ENCODE peak calls at places on chromosomes 7 and 10, in seven cellular contexts. One of them, this sample, is unnamed.

GRCh38 chr7:135923700-135924261 is 53.4 kb downstream of the MTPN start:
- DNase-seq in kidney epithelial cell: peak; percentile 89
- DNase-seq in AG10803: peak; percentile 89
- DNase-seq in stimulated activated CD4-positive, alpha-beta T cell treated with anti-CD3 and anti-CD28 coated beads, Interleukin-12 subunit alpha, Interleukin-12 subunit beta, amount 100 ng/mL, for 48 hours: no peak
- DNase-seq in uterus: no peak
- DNase-seq in HFF-Myc: peak; percentile 75
- DNase-seq in pancreas: no peak
- DNase-seq in this sample: no peak

GRCh38 chr10:47457826-47458225 is 26.1 kb downstream of the ANXA8 start:
- DNase-seq in AG10803: no peak
- DNase-seq in HFF-Myc: no peak
- DNase-seq in pancreas: no peak
- DNase-seq in kidney epithelial cell: no peak
- DNase-seq in uterus: no peak
- DNase-seq in stimulated activated CD4-positive, alpha-beta T cell treated with anti-CD3 and anti-CD28 coated beads, Interleukin-12 subunit alpha, Interleukin-12 subunit beta, amount 100 ng/mL, for 48 hours: no peak
- DNase-seq in this sample: no peak

GRCh38 chr7:150379590-150380379 is 655 bp downstream of the ZNF775 start:
- DNase-seq in AG10803: no peak
- DNase-seq in stimulated activated CD4-positive, alpha-beta T cell treated with anti-CD3 and anti-CD28 coated beads, Interleukin-12 subunit alpha, Interleukin-12 subunit beta, amount 100 ng/mL, for 48 hours: no peak
- DNase-seq in kidney epithelial cell: no peak
- DNase-seq in HFF-Myc: no peak
- DNase-seq in uterus: no peak
- DNase-seq in pancreas: no peak
- DNase-seq in this sample: peak; percentile 37

GRCh38 chr7:143229054-143229790 is 7.4 kb downstream of the TAS2R40 start:
- DNase-seq in stimulated activated CD4-positive, alpha-beta T cell treated with anti-CD3 and anti-CD28 coated beads, Interleukin-12 subunit alpha, Interleukin-12 subunit beta, amount 100 ng/mL, for 48 hours: no peak
- DNase-seq in kidney epithelial cell: no peak
- DNase-seq in pancreas: no peak
- DNase-seq in AG10803: peak; percentile 15
- DNase-seq in uterus: no peak
- DNase-seq in HFF-Myc: no peak
- DNase-seq in this sample: peak; percentile 48

GRCh38 chr7:140726304-140726703 is 29.8 kb downstream of the NDUFB2 start:
- DNase-seq in HFF-Myc: peak; percentile 11
- DNase-seq in kidney epithelial cell: no peak
- DNase-seq in uterus: no peak
- DNase-seq in pancreas: no peak
- DNase-seq in stimulated activated CD4-positive, alpha-beta T cell treated with anti-CD3 and anti-CD28 coated beads, Interleukin-12 subunit alpha, Interleukin-12 subunit beta, amount 100 ng/mL, for 48 hours: no peak
- DNase-seq in AG10803: peak; percentile 15
- DNase-seq in this sample: no peak

GRCh38 chr7:148697950-148698396 is 730 bp upstream of the CUL1 start:
- DNase-seq in stimulated activated CD4-positive, alpha-beta T cell treated with anti-CD3 and anti-CD28 coated beads, Interleukin-12 subunit alpha, Interleukin-12 subunit beta, amount 100 ng/mL, for 48 hours: no peak
- DNase-seq in AG10803: no peak
- DNase-seq in uterus: peak; percentile 44
- DNase-seq in HFF-Myc: no peak
- DNase-seq in kidney epithelial cell: no peak
- DNase-seq in pancreas: no peak
- DNase-seq in this sample: no peak

GRCh38 chr10:134743-135600 is at the start of gene ZMYND11:
- DNase-seq in kidney epithelial cell: no peak
- DNase-seq in pancreas: peak; percentile 73
- DNase-seq in AG10803: peak; percentile 68
- DNase-seq in stimulated activated CD4-positive, alpha-beta T cell treated with anti-CD3 and anti-CD28 coated beads, Interleukin-12 subunit alpha, Interleukin-12 subunit beta, amount 100 ng/mL, for 48 hours: peak; percentile 51
- DNase-seq in HFF-Myc: no peak
- DNase-seq in uterus: peak; percentile 63
- DNase-seq in this sample: peak; percentile 5

GRCh38 chr10:52443419-52444388 is 129.6 kb downstream of the DKK1 start:
- DNase-seq in pancreas: no peak
- DNase-seq in uterus: no peak
- DNase-seq in AG10803: peak; percentile 93
- DNase-seq in HFF-Myc: peak; percentile 12
- DNase-seq in stimulated activated CD4-positive, alpha-beta T cell treated with anti-CD3 and anti-CD28 coated beads, Interleukin-12 subunit alpha, Interleukin-12 subunit beta, amount 100 ng/mL, for 48 hours: no peak
- DNase-seq in kidney epithelial cell: no peak
- DNase-seq in this sample: no peak

GRCh38 chr10:102652170-102652926 is 8.1 kb downstream of the TRIM8 start:
- DNase-seq in uterus: no peak
- DNase-seq in HFF-Myc: no peak
- DNase-seq in pancreas: no peak
- DNase-seq in stimulated activated CD4-positive, alpha-beta T cell treated with anti-CD3 and anti-CD28 coated beads, Interleukin-12 subunit alpha, Interleukin-12 subunit beta, amount 100 ng/mL, for 48 hours: no peak
- DNase-seq in kidney epithelial cell: no peak
- DNase-seq in AG10803: no peak
- DNase-seq in this sample: no peak

GRCh38 chr10:116073025-116073424 is 200.0 kb downstream of the GFRA1 start:
- DNase-seq in stimulated activated CD4-positive, alpha-beta T cell treated with anti-CD3 and anti-CD28 coated beads, Interleukin-12 subunit alpha, Interleukin-12 subunit beta, amount 100 ng/mL, for 48 hours: no peak
- DNase-seq in AG10803: no peak
- DNase-seq in HFF-Myc: no peak
- DNase-seq in pancreas: no peak
- DNase-seq in uterus: no peak
- DNase-seq in kidney epithelial cell: no peak
- DNase-seq in this sample: peak; percentile 13

GRCh38 chr7:139571190-139571589 is 47.7 kb downstream of the CLEC2L start:
- DNase-seq in HFF-Myc: no peak
- DNase-seq in kidney epithelial cell: no peak
- DNase-seq in pancreas: no peak
- DNase-seq in AG10803: no peak
- DNase-seq in uterus: no peak
- DNase-seq in stimulated activated CD4-positive, alpha-beta T cell treated with anti-CD3 and anti-CD28 coated beads, Interleukin-12 subunit alpha, Interleukin-12 subunit beta, amount 100 ng/mL, for 48 hours: no peak
- DNase-seq in this sample: peak; percentile 77

GRCh38 chr10:6457376-6457775 is 122.7 kb downstream of the PRKCQ start:
- DNase-seq in pancreas: no peak
- DNase-seq in AG10803: no peak
- DNase-seq in stimulated activated CD4-positive, alpha-beta T cell treated with anti-CD3 and anti-CD28 coated beads, Interleukin-12 subunit alpha, Interleukin-12 subunit beta, amount 100 ng/mL, for 48 hours: no peak
- DNase-seq in HFF-Myc: no peak
- DNase-seq in uterus: no peak
- DNase-seq in kidney epithelial cell: no peak
- DNase-seq in this sample: no peak

GRCh38 chr7:77657427-77658331 is 38.6 kb upstream of the RSBN1L start:
- DNase-seq in kidney epithelial cell: no peak
- DNase-seq in AG10803: peak; percentile 42
- DNase-seq in HFF-Myc: no peak
- DNase-seq in stimulated activated CD4-positive, alpha-beta T cell treated with anti-CD3 and anti-CD28 coated beads, Interleukin-12 subunit alpha, Interleukin-12 subunit beta, amount 100 ng/mL, for 48 hours: no peak
- DNase-seq in pancreas: peak; percentile 18
- DNase-seq in uterus: no peak
- DNase-seq in this sample: no peak

GRCh38 chr10:116053910-116054309 is 219.1 kb downstream of the GFRA1 start:
- DNase-seq in stimulated activated CD4-positive, alpha-beta T cell treated with anti-CD3 and anti-CD28 coated beads, Interleukin-12 subunit alpha, Interleukin-12 subunit beta, amount 100 ng/mL, for 48 hours: no peak
- DNase-seq in HFF-Myc: no peak
- DNase-seq in AG10803: no peak
- DNase-seq in pancreas: no peak
- DNase-seq in kidney epithelial cell: no peak
- DNase-seq in uterus: no peak
- DNase-seq in this sample: no peak

GRCh38 chr10:47048533-47048905 is 137.3 kb downstream of the PTPN20 start:
- DNase-seq in kidney epithelial cell: no peak
- DNase-seq in uterus: no peak
- DNase-seq in HFF-Myc: no peak
- DNase-seq in AG10803: peak; percentile 13
- DNase-seq in stimulated activated CD4-positive, alpha-beta T cell treated with anti-CD3 and anti-CD28 coated beads, Interleukin-12 subunit alpha, Interleukin-12 subunit beta, amount 100 ng/mL, for 48 hours: no peak
- DNase-seq in pancreas: no peak
- DNase-seq in this sample: peak; percentile 25

This sample was measured in ELF-1.